ENCODE peak calls at places on chromosome 21, in four cellular contexts. Y is SK-N-SH, H is HCT116, P is K562. R is an unnamed sample.

GRCh38 chr21:34908424-34909055 is 140.6 kb downstream of the RUNX1 start:
- DNase-seq in Y (no peak), H (no peak), P (peak), R (peak)

GRCh38 chr21:46151989-46152938 is 3.1 kb downstream of the FTCD start:
- DNase-seq in Y (no peak), H (no peak), P (no peak), R (no peak)

GRCh38 chr21:41761211-41762181 is 5.4 kb downstream of the RIPK4 start:
- DNase-seq in Y (no peak), H (no peak), P (no peak), R (peak)

GRCh38 chr21:42037943-42038342 is 27.8 kb upstream of the ZBTB21 start:
- DNase-seq in Y (no peak), H (no peak), P (no peak), R (peak)

GRCh38 chr21:14968821-14969220 is 96.0 kb downstream of the NRIP1 start:
- DNase-seq in Y (no peak), H (no peak), P (no peak), R (no peak)

GRCh38 chr21:45823100-45823681 is 158.4 kb upstream of the COL6A1 start:
- DNase-seq in Y (no peak), H (no peak), P (no peak), R (no peak)

GRCh38 chr21:41219498-41220207 is 51.7 kb downstream of the BACE2 start:
- DNase-seq in Y (no peak), H (no peak), P (no peak), R (no peak)

GRCh38 chr21:41360072-41360821 is 1.6 kb upstream of the MX2 start:
- DNase-seq in Y (no peak), H (no peak), P (peak), R (peak)

GRCh38 chr21:16773206-16773605 is 739.6 kb upstream of the CXADR start:
- DNase-seq in Y (no peak), H (no peak), P (no peak), R (no peak)

GRCh38 chr21:25573409-25574206 is 33.7 kb downstream of the MRPL39 start:
- DNase-seq in Y (peak), H (peak), P (peak), R (peak)

GRCh38 chr21:32888971-32889370 is 117.4 kb upstream of the PAXBP1 start:
- DNase-seq in Y (no peak), H (no peak), P (no peak), R (no peak)

GRCh38 chr21:18275740-18276139 is 31.1 kb downstream of the CHODL start:
- DNase-seq in Y (no peak), H (no peak), P (no peak), R (no peak)

GRCh38 chr21:45482899-45483821 is 59.1 kb downstream of the SLC19A1 start:
- DNase-seq in Y (no peak), H (no peak), P (peak), R (no peak)

GRCh38 chr21:30227633-30228404 is 11.9 kb upstream of the CLDN8 start:
- DNase-seq in Y (no peak), H (no peak), P (peak), R (no peak)

GRCh38 chr21:45098867-45099266 is 24.5 kb downstream of the ADARB1 start:
- DNase-seq in Y (peak), H (no peak), P (peak), R (peak)

GRCh38 chr21:19781881-19782652 is 1216.1 kb upstream of the NCAM2 start:
- DNase-seq in Y (no peak), H (no peak), P (no peak), R (no peak)

GRCh38 chr21:42393443-42393950 is 2.4 kb downstream of the TMPRSS3 start:
- DNase-seq in Y (no peak), H (no peak), P (no peak), R (no peak)

GRCh38 chr21:45836268-45836655 is 145.3 kb upstream of the COL6A1 start:
- DNase-seq in Y (peak), H (no peak), P (no peak), R (no peak)

GRCh38 chr21:38470762-38471161 is 27.5 kb downstream of the ERG start:
- DNase-seq in Y (no peak), H (no peak), P (no peak), R (no peak)

GRCh38 chr21:32206631-32207030 is 72.2 kb downstream of the MIS18A start:
- DNase-seq in Y (peak), H (no peak), P (no peak), R (no peak)

GRCh38 chr21:42200906-42201614 is 17.9 kb upstream of the ABCG1 start:
- DNase-seq in Y (no peak), H (no peak), P (no peak), R (no peak)

GRCh38 chr21:30340714-30341573 is 3.5 kb upstream of the KRTAP27-1 start:
- DNase-seq in Y (peak), H (peak), P (peak), R (peak)

GRCh38 chr21:45550552-45551210 is 8.4 kb upstream of the SLC19A1 start:
- DNase-seq in Y (no peak), H (no peak), P (peak), R (no peak)

GRCh38 chr21:26099610-26100219 is 70.9 kb downstream of the APP start:
- DNase-seq in Y (no peak), H (no peak), P (peak), R (no peak)

GRCh38 chr21:32004281-32004680 is 131.5 kb downstream of the HUNK start:
- DNase-seq in Y (no peak), H (no peak), P (no peak), R (no peak)

GRCh38 chr21:41630249-41630648 is 122.3 kb upstream of the TMPRSS2 start:
- DNase-seq in Y (no peak), H (peak), P (peak), R (no peak)

GRCh38 chr21:33854604-33855003 is 61.0 kb downstream of the ATP5PO start:
- DNase-seq in Y (no peak), H (no peak), P (peak), R (peak)

GRCh38 chr21:42111811-42112210 is 40.7 kb downstream of the UMODL1 start:
- DNase-seq in Y (no peak), H (no peak), P (no peak), R (no peak)

GRCh38 chr21:32413697-32414578 is 1.4 kb downstream of the EVA1C start:
- DNase-seq in Y (no peak), H (no peak), P (no peak), R (no peak)

GRCh38 chr21:14875704-14876364 is 189.0 kb downstream of the NRIP1 start:
- DNase-seq in Y (no peak), H (no peak), P (peak), R (peak)

GRCh38 chr21:42956824-42957632 is 17.3 kb upstream of the PKNOX1 start:
- DNase-seq in Y (no peak), H (no peak), P (no peak), R (peak)

GRCh38 chr21:35585155-35585554 is 475.2 kb downstream of the SETD4 start:
- DNase-seq in Y (no peak), H (no peak), P (no peak), R (no peak)

GRCh38 chr21:41598561-41599511 is 90.9 kb upstream of the TMPRSS2 start:
- DNase-seq in Y (no peak), H (no peak), P (no peak), R (no peak)

GRCh38 chr21:18340387-18340942 is 63.1 kb downstream of the TMPRSS15 start:
- DNase-seq in Y (no peak), H (no peak), P (no peak), R (no peak)

GRCh38 chr21:16419188-16419874 is 689.5 kb downstream of the USP25 start:
- DNase-seq in Y (peak), H (no peak), P (no peak), R (peak)

GRCh38 chr21:42376338-42376982 is 10.1 kb upstream of the TFF1 start:
- DNase-seq in Y (no peak), H (no peak), P (peak), R (no peak)

GRCh38 chr21:8998946-8999681 is 1522.3 kb upstream of the TPTE start:
- DNase-seq in Y (no peak), H (no peak), P (peak), R (peak)
- TF ChIP-seq ELF1 in Y (no peak), H (no peak), P (no peak), R (no peak)

DNA sequence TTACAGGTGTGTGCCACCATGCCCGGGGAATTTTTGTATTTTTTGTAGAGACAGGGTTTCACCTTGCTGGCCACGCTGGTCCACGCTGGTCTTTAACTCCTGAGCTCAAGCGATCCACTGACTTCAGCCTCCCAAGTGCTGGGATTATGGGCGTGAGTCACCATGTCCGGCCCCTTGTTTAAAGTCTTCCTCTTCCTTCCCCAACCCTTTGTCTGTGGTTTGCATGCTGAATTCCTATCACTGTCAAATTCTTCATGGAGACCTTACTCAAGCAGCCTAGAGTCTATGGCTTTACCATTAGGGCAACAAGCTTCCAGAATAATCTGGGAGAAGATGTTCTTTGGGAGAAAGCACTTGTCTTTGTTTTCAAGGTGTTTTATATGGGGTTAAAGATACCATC is 34.7 kb downstream of the B3GALT5 start:
- DNase-seq in Y (no peak), H (no peak), P (no peak), R (no peak)
- TF ChIP-seq ELF1 in Y (no peak), H (no peak), P (no peak), R (no peak)

GRCh38 chr21:36722370-36723368 is 23.8 kb downstream of the SIM2 start:
- DNase-seq in Y (no peak), H (no peak), P (no peak), R (no peak)

GRCh38 chr21:36723371-36723881 is 24.5 kb downstream of the SIM2 start:
- DNase-seq in Y (no peak), H (no peak), P (no peak), R (no peak)

GRCh38 chr21:36727886-36728285 is 29.0 kb downstream of the SIM2 start:
- DNase-seq in Y (no peak), H (no peak), P (peak), R (no peak)

GRCh38 chr21:36728371-36729111 is 29.6 kb downstream of the SIM2 start:
- DNase-seq in Y (no peak), H (no peak), P (no peak), R (no peak)

GRCh38 chr21:36725793-36726386 is 27.0 kb downstream of the SIM2 start:
- DNase-seq in Y (no peak), H (no peak), P (no peak), R (no peak)
- TF ChIP-seq ELF1 in Y (no peak), H (no peak), P (no peak), R (no peak)

GRCh38 chr21:28857720-28858119 is 135.0 kb downstream of the LTN1 start:
- DNase-seq in Y (no peak), H (no peak), P (no peak), R (peak)
- TF ChIP-seq ELF1 in Y (no peak), H (no peak), P (no peak), R (no peak)

DNA sequence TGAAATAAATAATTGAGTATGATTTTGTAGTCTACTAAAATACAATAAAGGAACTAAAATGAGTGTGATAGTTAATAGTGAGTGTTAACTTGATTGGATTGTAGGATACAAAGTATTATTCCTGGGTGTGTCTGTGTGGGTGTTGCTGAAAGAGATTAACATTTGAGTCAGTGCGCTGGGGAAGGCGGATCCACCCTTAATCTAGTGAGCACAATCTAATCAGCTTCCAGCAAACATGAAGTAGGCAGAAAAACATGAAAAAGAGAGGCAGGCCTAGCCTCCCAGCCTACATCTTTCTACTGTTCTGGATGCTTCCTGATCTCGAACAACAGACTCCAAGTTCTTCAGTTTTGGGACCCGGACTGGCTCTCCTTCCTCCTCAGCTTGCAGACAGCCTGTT is 1716.6 kb downstream of the MRPL39 start:
- DNase-seq in Y (no peak), H (no peak), P (peak), R (no peak)
- TF ChIP-seq ELF1 in Y (no peak), H (no peak), P (no peak), R (no peak)

GRCh38 chr21:44067011-44067839 is 40.0 kb upstream of the PWP2 start:
- DNase-seq in Y (no peak), H (no peak), P (peak), R (peak)
- TF ChIP-seq ELF1 in Y (no peak), H (no peak), P (no peak), R (no peak)